ENCODE peak calls at places on chromosome 16, in seven cellular contexts. V is hepatocyte, Y is mammary epithelial cell, W is GM23248, L is GM23338, H is astrocyte, G is OCI-LY7. C is an unnamed sample. For H3K36me3, the result is how much of the 10 kb centered on the place peaks cover.

GRCh38 chr16:71855937-71856662 is 10.3 kb downstream of the ATXN1L start:
- DNase-seq in H (no peak), Y (no peak), V (no peak), W (no peak), L (no peak), G (no peak), C (no peak)

GRCh38 chr16:65909310-65910050 is 457.0 kb upstream of the CDH5 start:
- DNase-seq in W (peak), G (peak), V (peak), L (no peak), H (no peak), Y (peak), C (no peak)

GRCh38 chr16:8943001-8943763 is 20.5 kb downstream of the USP7 start:
- DNase-seq in L (no peak), Y (no peak), G (peak), W (no peak), H (no peak), V (no peak), C (no peak)

GRCh38 chr16:75702247-75702646 is 986 bp upstream of the DUXB start:
- DNase-seq in G (no peak), V (peak), H (no peak), L (peak), W (peak), Y (peak), C (no peak)

GRCh38 chr16:19542138-19542821 is 13.2 kb upstream of the VPS35L start:
- DNase-seq in Y (no peak), L (no peak), V (peak), W (no peak), H (peak), G (no peak), C (no peak)

GRCh38 chr16:6852643-6853042 is 480.0 kb upstream of the RBFOX1 start:
- DNase-seq in V (no peak), W (no peak), Y (no peak), H (no peak), L (no peak), G (no peak), C (no peak)

GRCh38 chr16:72198021-72198420 is 26.1 kb upstream of the PMFBP1 start:
- DNase-seq in W (peak), H (peak), V (peak), Y (no peak), L (no peak), G (no peak), C (peak)

GRCh38 chr16:3036726-3037315 is at the start of gene BICDL2:
- DNase-seq in H (no peak), V (peak), L (peak), Y (no peak), W (no peak), G (no peak), C (no peak)

GRCh38 chr16:62764572-62764971 is 728.3 kb upstream of the CDH8 start:
- DNase-seq in V (no peak), H (no peak), Y (no peak), G (no peak), L (no peak), W (no peak), C (no peak)

GRCh38 chr16:48057085-48057484 is 98.7 kb downstream of the ABCC12 start:
- DNase-seq in V (no peak), W (no peak), L (no peak), H (no peak), Y (no peak), G (no peak), C (no peak)

GRCh38 chr16:79272141-79272577 is 328.4 kb downstream of the MAF start:
- DNase-seq in V (no peak), H (no peak), G (no peak), Y (no peak), W (no peak), L (no peak), C (no peak)

GRCh38 chr16:54462151-54462651 is 175.6 kb upstream of the IRX3 start:
- DNase-seq in Y (peak), L (no peak), G (no peak), V (no peak), W (peak), H (peak), C (peak)

GRCh38 chr16:82156761-82157654 is 13.0 kb downstream of the MPHOSPH6 start:
- DNase-seq in H (peak), V (peak), W (peak), G (no peak), L (no peak), Y (no peak), C (peak)

GRCh38 chr16:30051518-30051917 is 14.0 kb upstream of the ALDOA start:
- DNase-seq in W (peak), Y (peak), H (peak), L (no peak), V (no peak), G (no peak), C (peak)

GRCh38 chr16:17635183-17635582 is 164.4 kb upstream of the XYLT1 start:
- DNase-seq in H (no peak), V (no peak), Y (no peak), G (no peak), L (peak), W (no peak), C (no peak)

GRCh38 chr16:10191096-10191495 is 8.9 kb upstream of the GRIN2A start:
- DNase-seq in Y (no peak), V (no peak), L (no peak), W (no peak), H (no peak), G (no peak), C (no peak)

GRCh38 chr16:72739577-72739976 is 308.4 kb downstream of the ZFHX3 start:
- DNase-seq in Y (peak), V (no peak), G (no peak), H (peak), W (peak), L (peak), C (peak)

GRCh38 chr16:30724641-30725464 is 23.4 kb upstream of the PHKG2 start:
- DNase-seq in G (no peak), Y (no peak), V (no peak), W (no peak), H (no peak), L (no peak), C (no peak)

GRCh38 chr16:83253526-83253925 is 554.3 kb upstream of the HSBP1 start:
- DNase-seq in G (no peak), L (no peak), V (no peak), Y (peak), W (no peak), H (no peak), C (no peak)

GRCh38 chr16:23286131-23286532 is 16.0 kb upstream of the SCNN1B start:
- DNase-seq in G (no peak), L (no peak), W (peak), V (no peak), H (peak), Y (peak), C (peak)

GRCh38 chr16:88536510-88536909 is 33.7 kb upstream of the ZC3H18 start:
- DNase-seq in G (no peak), W (no peak), H (no peak), Y (no peak), V (no peak), L (no peak), C (no peak)

GRCh38 chr16:47142469-47143328 is 1.0 kb downstream of the NETO2 start:
- DNase-seq in V (peak), H (peak), W (peak), G (peak), Y (peak), L (peak), C (peak)

GRCh38 chr16:19783847-19784736 is 66.0 kb downstream of the IQCK start:
- DNase-seq in W (no peak), H (no peak), G (no peak), V (no peak), L (no peak), Y (no peak), C (no peak)

GRCh38 chr16:87308826-87309225 is 8.4 kb downstream of the C16orf95 start:
- DNase-seq in Y (no peak), G (no peak), W (no peak), L (no peak), V (no peak), H (no peak), C (no peak)

GRCh38 chr16:85652431-85653221 is 36.1 kb downstream of the GINS2 start:
- DNase-seq in W (peak), L (no peak), H (peak), G (peak), Y (no peak), V (peak), C (peak)

DNA sequence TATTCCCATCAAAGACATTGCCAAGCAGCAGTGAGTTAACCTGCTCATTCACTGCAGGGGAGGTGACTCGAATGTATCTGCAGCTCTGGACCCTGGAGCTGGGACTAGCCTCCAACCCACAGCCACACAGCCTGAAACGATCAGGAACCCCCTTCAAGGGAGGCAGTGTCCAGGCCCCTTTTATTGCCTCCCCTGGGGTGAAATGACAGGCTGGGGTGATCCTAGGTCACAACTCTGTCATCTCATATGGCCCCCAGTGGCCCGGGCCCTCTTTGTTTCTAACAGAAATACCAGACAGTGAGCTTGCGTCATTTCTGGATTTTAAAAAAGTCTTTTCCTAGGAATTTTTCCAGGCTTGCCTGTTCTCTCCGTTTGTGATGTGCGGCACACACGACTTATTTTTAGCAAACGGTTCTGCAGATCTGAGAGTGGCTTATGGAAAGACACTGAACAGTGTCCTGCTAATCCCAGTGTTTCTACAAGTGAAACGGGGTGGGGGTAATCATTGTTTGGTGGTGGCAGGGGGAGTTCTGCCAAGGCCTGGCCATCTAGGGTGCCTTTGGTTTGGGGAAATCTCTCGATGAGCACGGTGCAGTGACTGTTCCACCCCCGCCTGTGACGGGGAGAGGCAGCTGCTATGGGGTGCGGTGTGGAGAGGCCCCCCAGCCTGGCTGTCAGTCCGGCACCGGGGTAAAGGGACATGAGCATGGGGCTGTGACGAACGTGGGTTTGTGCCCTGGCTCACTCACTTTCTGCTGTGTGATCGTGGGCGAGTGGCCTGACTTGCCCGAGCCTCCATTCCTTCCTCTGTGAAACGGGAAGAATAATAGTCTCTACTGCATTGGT is 27.2 kb downstream of the NAGPA start:
- DNase-seq in Y (no peak), W (no peak), L (no peak), V (no peak), G (no peak), H (no peak), C (no peak)
- H3K4me2 ChIP-seq in Y (no peak), W (no peak), L (no peak), V (no peak), G (no peak), H (no peak), C (no peak)

GRCh38 chr16:68790130-68790761 is 53.1 kb upstream of the TANGO6 start:
- DNase-seq in Y (peak), V (peak), L (peak), G (no peak), H (peak), W (peak), C (peak)

GRCh38 chr16:68785715-68786114 is 48.6 kb downstream of the CDH1 start:
- DNase-seq in W (no peak), V (no peak), Y (no peak), L (no peak), H (no peak), G (no peak), C (no peak)

GRCh38 chr16:68784721-68785120 is 47.6 kb downstream of the CDH1 start:
- DNase-seq in H (no peak), L (no peak), Y (no peak), W (no peak), G (no peak), V (no peak), C (no peak)

GRCh38 chr16:68784226-68784625 is 47.1 kb downstream of the CDH1 start:
- DNase-seq in Y (no peak), L (no peak), G (no peak), H (no peak), W (no peak), V (no peak), C (no peak)

GRCh38 chr16:68786685-68787418 is 49.8 kb downstream of the CDH1 start:
- DNase-seq in L (no peak), G (no peak), H (peak), V (peak), W (peak), Y (peak), C (peak)
- H3K36me3 ChIP-seq in L (under half), G (under half), H (under half), V (under half), W (under half), Y (under half), C (under half)

DNA sequence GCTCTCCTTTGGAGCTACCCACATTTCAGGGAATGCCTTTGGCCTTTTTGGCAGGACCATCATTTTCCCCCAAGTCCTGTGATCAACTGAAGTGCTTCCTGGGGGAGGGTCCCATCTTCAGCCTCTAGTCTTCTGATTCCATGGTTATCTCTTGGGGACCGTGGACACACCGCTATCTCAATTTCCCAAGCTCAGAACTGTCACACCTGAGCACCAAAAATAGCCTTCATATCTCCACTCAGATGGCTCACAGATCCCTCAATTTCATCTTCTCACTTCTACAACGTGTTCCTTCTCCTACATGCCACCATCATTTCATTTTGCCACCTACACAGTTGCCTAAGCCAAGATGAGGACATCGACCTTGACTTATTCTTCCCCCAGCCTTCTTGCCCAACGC is 6.4 kb downstream of the ATP6V0D1 start:
- DNase-seq in L (no peak), V (no peak), G (no peak), H (no peak), Y (no peak), W (no peak), C (no peak)
- H3K4me2 ChIP-seq in L (no peak), V (no peak), G (no peak), H (no peak), Y (no peak), W (no peak), C (no peak)

GRCh38 chr16:55473584-55473983 is 5.4 kb upstream of the MMP2 start:
- DNase-seq in L (no peak), Y (no peak), G (no peak), V (no peak), W (no peak), H (no peak), C (no peak)
- H3K36me3 ChIP-seq in L (under half), Y (under half), G (under half), V (under half), W (under half), H (under half), C (under half)

GRCh38 chr16:90018297-90019200 is 707 bp downstream of the DBNDD1 start:
- DNase-seq in V (peak), Y (no peak), H (no peak), G (no peak), L (peak), W (peak), C (no peak)
- H3K4me2 ChIP-seq in V (peak), Y (peak), H (peak), G (peak), L (peak), W (peak), C (peak)